ENCODE peak calls at places on chromosomes 16 and 17, in five cellular contexts. I, Q, H, V and C are unnamed samples.
A peak's percentile ranks its signal among the peaks of the same experiment; 100 is the strongest.

GRCh38 chr17:31580331-31581021 is 189.0 kb downstream of the RAB11FIP4 start:
- DNase-seq in I (no peak), Q (no peak), H (peak; percentile 57), V (no peak), C (peak; percentile 58)

GRCh38 chr17:49696233-49696761 is 11.5 kb downstream of the SLC35B1 start:
- DNase-seq in I (no peak), Q (peak; percentile 56), H (no peak), V (no peak), C (no peak)

GRCh38 chr16:86597880-86598606 is 19.7 kb downstream of the FOXL1 start:
- DNase-seq in I (no peak), Q (no peak), H (no peak), V (no peak), C (no peak)

GRCh38 chr17:57422574-57423164 is 166.3 kb downstream of the MSI2 start:
- DNase-seq in I (peak; percentile 50), Q (no peak), H (no peak), V (no peak), C (no peak)

GRCh38 chr16:84501077-84501735 is 3.3 kb downstream of the MEAK7 start:
- DNase-seq in I (no peak), Q (no peak), H (no peak), V (no peak), C (peak; percentile 36)

GRCh38 chr17:17205368-17206148 is 575 bp downstream of the PLD6 start:
- DNase-seq in I (peak; percentile 51), Q (peak; percentile 41), H (no peak), V (peak; percentile 40), C (peak; percentile 71)

GRCh38 chr17:15038656-15039055 is 226.5 kb downstream of the PMP22 start:
- DNase-seq in I (no peak), Q (no peak), H (peak; percentile 9), V (no peak), C (no peak)

GRCh38 chr17:79176792-79177601 is 102.4 kb downstream of the ENGASE start:
- DNase-seq in I (no peak), Q (no peak), H (no peak), V (no peak), C (no peak)

GRCh38 chr16:68386628-68387027 is 61.7 kb downstream of the SMPD3 start:
- DNase-seq in I (no peak), Q (no peak), H (no peak), V (no peak), C (no peak)

GRCh38 chr17:34066528-34066927 is 188.6 kb upstream of the CCL2 start:
- DNase-seq in I (no peak), Q (no peak), H (no peak), V (no peak), C (no peak)

GRCh38 chr17:8019665-8020064 is 17.2 kb downstream of the GUCY2D start:
- DNase-seq in I (no peak), Q (no peak), H (no peak), V (no peak), C (no peak)

GRCh38 chr17:66531826-66532439 is 229.5 kb downstream of the PRKCA start:
- DNase-seq in I (no peak), Q (no peak), H (no peak), V (no peak), C (no peak)

GRCh38 chr17:55571095-55571494 is 59.8 kb upstream of the SMIM36 start:
- DNase-seq in I (no peak), Q (no peak), H (no peak), V (no peak), C (no peak)